ENCODE peak calls at places on chromosome 22, in five cellular contexts. M, G, R, D and E are unnamed samples.

GRCh38 chr22:43988960-43989359 is 33.7 kb downstream of the SAMM50 start:
- DNase-seq in M (no peak), G (no peak), R (no peak), D (no peak), E (no peak)

GRCh38 chr22:19181786-19182471 is 3.4 kb upstream of the SLC25A1 start:
- DNase-seq in M (no peak), G (no peak), R (no peak), D (no peak), E (no peak)

GRCh38 chr22:39135092-39135896 is 17.2 kb downstream of the CBX7 start:
- DNase-seq in M (no peak), G (no peak), R (peak; percentile 50), D (peak; percentile 7), E (peak; percentile 48)

GRCh38 chr22:19789406-19789805 is 28.8 kb downstream of the TBX1 start:
- DNase-seq in M (no peak), G (peak; percentile 63), R (no peak), D (no peak), E (no peak)

GRCh38 chr22:20514658-20515406 is 7.4 kb downstream of the MED15 start:
- DNase-seq in M (no peak), G (peak; percentile 10), R (peak; percentile 92), D (no peak), E (peak; percentile 91)

GRCh38 chr22:41197808-41198585 is 7.1 kb upstream of the L3MBTL2 start:
- DNase-seq in M (peak; percentile 50), G (peak; percentile 82), R (peak; percentile 35), D (no peak), E (no peak)

GRCh38 chr22:49300951-49301397 is 526.7 kb downstream of the BRD1 start:
- DNase-seq in M (peak; percentile 14), G (no peak), R (no peak), D (no peak), E (no peak)

GRCh38 chr22:32801436-32802290 is at the start of gene TIMP3:
- DNase-seq in M (peak; percentile 63), G (peak; percentile 97), R (peak; percentile 92), D (no peak), E (peak; percentile 83)

GRCh38 chr22:39306456-39307361 is 12.7 kb downstream of the RPL3 start:
- DNase-seq in M (peak; percentile 51), G (no peak), R (no peak), D (no peak), E (no peak)

GRCh38 chr22:32712644-32713355 is 88.7 kb upstream of the TIMP3 start:
- DNase-seq in M (no peak), G (no peak), R (peak; percentile 44), D (no peak), E (no peak)

GRCh38 chr22:31321421-31321820 is 24.7 kb downstream of the PATZ1 start:
- DNase-seq in M (no peak), G (no peak), R (no peak), D (no peak), E (no peak)

GRCh38 chr22:41608386-41608785 is 12.5 kb downstream of the DESI1 start:
- DNase-seq in M (no peak), G (peak; percentile 13), R (no peak), D (no peak), E (no peak)

GRCh38 chr22:41052661-41053490 is 39.5 kb upstream of the EP300 start:
- DNase-seq in M (no peak), G (no peak), R (peak; percentile 95), D (no peak), E (peak; percentile 68)

GRCh38 chr22:32122899-32123298 is 36.2 kb downstream of the C22orf42 start:
- DNase-seq in M (no peak), G (no peak), R (no peak), D (no peak), E (no peak)

GRCh38 chr22:19107730-19108074 is 14.5 kb downstream of the DGCR2 start:
- DNase-seq in M (no peak), G (no peak), R (no peak), D (no peak), E (no peak)

GRCh38 chr22:39292561-39293074 is 26.8 kb downstream of the RPL3 start:
- DNase-seq in M (peak; percentile 92), G (peak; percentile 97), R (peak; percentile 91), D (peak; percentile 93), E (peak; percentile 97)

GRCh38 chr22:48100685-48101417 is 1338.4 kb downstream of the TBC1D22A start:
- DNase-seq in M (peak; percentile 10), G (no peak), R (no peak), D (no peak), E (no peak)

GRCh38 chr22:44638966-44639739 is 62.9 kb upstream of the PRR5 start:
- DNase-seq in M (no peak), G (peak; percentile 67), R (peak; percentile 30), D (no peak), E (peak; percentile 15)

GRCh38 chr22:23110190-23110921 is 31.4 kb downstream of the RSPH14 start:
- DNase-seq in M (no peak), G (no peak), R (no peak), D (no peak), E (no peak)

GRCh38 chr22:40241200-40241763 is 63.6 kb downstream of the TNRC6B start:
- DNase-seq in M (no peak), G (no peak), R (no peak), D (no peak), E (no peak)

GRCh38 chr22:24090581-24090980 is 79.5 kb downstream of the CABIN1 start:
- DNase-seq in M (no peak), G (peak; percentile 15), R (no peak), D (no peak), E (peak; percentile 13)

GRCh38 chr22:40236131-40236665 is 58.5 kb downstream of the TNRC6B start:
- DNase-seq in M (no peak), G (no peak), R (no peak), D (no peak), E (no peak)

GRCh38 chr22:41181349-41182241 is 23.5 kb upstream of the L3MBTL2 start:
- DNase-seq in M (no peak), G (peak; percentile 39), R (peak; percentile 82), D (no peak), E (peak; percentile 79)

GRCh38 chr22:39675907-39676306 is 105.4 kb downstream of the CACNA1I start:
- DNase-seq in M (no peak), G (no peak), R (no peak), D (no peak), E (no peak)

GRCh38 chr22:22433770-22434169 is 74.8 kb downstream of the ZNF280B start:
- DNase-seq in M (no peak), G (no peak), R (no peak), D (no peak), E (no peak)

GRCh38 chr22:44307509-44308169 is 5.1 kb downstream of the SHISAL1 start:
- DNase-seq in M (no peak), G (no peak), R (peak; percentile 58), D (no peak), E (no peak)

GRCh38 chr22:42915980-42916765 is 59.1 kb upstream of the ARFGAP3 start:
- DNase-seq in M (peak; percentile 59), G (no peak), R (no peak), D (no peak), E (no peak)
- TF ChIP-seq CTCF in M (no peak), G (no peak), R (no peak), D (no peak), E (no peak)

DNA sequence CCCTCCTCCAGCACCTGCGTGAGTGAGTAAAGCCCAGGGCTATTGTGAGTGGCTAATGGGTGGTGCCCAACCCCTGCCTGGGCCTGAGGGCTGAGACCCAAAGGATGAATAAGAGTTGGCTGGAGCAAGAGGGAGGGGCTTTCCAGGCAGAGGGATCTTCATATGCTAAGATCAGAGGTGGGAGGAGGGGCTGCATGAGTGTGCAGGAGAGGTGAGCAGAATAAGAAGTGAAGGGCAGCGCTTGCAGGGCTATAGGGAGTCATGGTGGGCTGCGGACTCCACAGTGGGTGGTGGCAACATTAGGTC is 3.9 kb downstream of the EMID1 start:
- DNase-seq in M (no peak), G (no peak), R (no peak), D (no peak), E (no peak)
- TF ChIP-seq CTCF in M (no peak), G (no peak), R (no peak), D (no peak), E (no peak)

GRCh38 chr22:36350751-36351594 is 36.8 kb downstream of the MYH9 start:
- DNase-seq in M (no peak), G (peak; percentile 81), R (no peak), D (no peak), E (peak; percentile 62)
- TF ChIP-seq CTCF in M (no peak), G (no peak), R (peak; percentile 4), D (peak; percentile 34), E (peak; percentile 44)

GRCh38 chr22:46483353-46483752 is 54.1 kb downstream of the CELSR1 start:
- DNase-seq in M (no peak), G (no peak), R (no peak), D (no peak), E (no peak)
- TF ChIP-seq CTCF in M (no peak), G (no peak), R (no peak), D (no peak), E (no peak)

GRCh38 chr22:47088480-47089145 is 326.2 kb downstream of the TBC1D22A start:
- DNase-seq in M (no peak), G (no peak), R (no peak), D (no peak), E (no peak)
- TF ChIP-seq CTCF in M (no peak), G (no peak), R (no peak), D (no peak), E (no peak)

DNA sequence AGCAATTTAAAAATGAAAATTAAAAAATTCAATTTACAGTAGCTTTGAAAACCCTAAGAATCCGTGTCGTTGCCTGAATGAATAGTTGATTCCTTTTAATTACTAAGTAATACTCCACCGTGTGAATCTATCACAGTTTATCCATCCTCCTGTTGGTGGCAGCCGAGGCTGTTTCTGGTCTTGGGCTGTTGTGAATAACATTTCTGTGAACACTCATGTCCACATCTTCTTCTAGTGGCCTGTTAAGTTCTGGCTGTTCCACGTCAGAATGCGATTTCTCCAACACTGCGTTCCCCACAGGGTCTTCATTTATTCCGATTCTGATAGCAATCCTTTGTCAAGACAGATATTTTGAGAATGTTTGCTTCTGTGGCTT is 223.0 kb downstream of the TBC1D22A start:
- DNase-seq in M (no peak), G (no peak), R (no peak), D (no peak), E (no peak)
- TF ChIP-seq CTCF in M (no peak), G (no peak), R (peak; percentile 21), D (peak; percentile 38), E (peak; percentile 32)

GRCh38 chr22:25169278-25170031 is 30.2 kb upstream of the CRYBB3 start:
- DNase-seq in M (no peak), G (no peak), R (no peak), D (peak; percentile 33), E (no peak)

GRCh38 chr22:25174888-25175411 is 24.7 kb upstream of the CRYBB3 start:
- DNase-seq in M (no peak), G (no peak), R (no peak), D (no peak), E (no peak)

GRCh38 chr22:25170426-25170980 is 29.2 kb upstream of the CRYBB3 start:
- DNase-seq in M (no peak), G (no peak), R (no peak), D (no peak), E (no peak)

GRCh38 chr22:25174156-25174887 is 25.3 kb upstream of the CRYBB3 start:
- DNase-seq in M (no peak), G (no peak), R (no peak), D (no peak), E (no peak)

DNA sequence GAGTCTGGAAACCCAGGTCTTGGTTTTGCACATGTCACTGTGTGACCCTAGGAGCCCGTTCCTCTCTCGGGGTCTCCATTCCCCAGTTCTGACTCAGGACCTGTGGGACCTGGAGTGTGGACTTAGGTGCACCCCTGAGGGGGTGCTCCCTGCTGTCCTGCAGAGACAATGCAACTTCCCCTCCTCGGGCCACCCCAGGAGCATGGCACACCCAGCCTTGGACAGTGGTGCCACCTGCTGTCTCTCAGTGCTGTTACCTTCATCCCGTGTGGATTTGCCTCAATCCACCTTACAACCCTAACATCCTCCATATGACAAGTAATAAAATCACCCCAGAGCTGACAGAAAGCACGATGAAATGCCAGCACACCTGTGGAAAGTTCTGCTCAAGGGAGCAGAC is 27.5 kb upstream of the CRYBB3 start:
- DNase-seq in M (peak; percentile 50), G (no peak), R (no peak), D (peak; percentile 8), E (peak; percentile 8)
- TF ChIP-seq CTCF in M (peak; percentile 56), G (peak; percentile 41), R (no peak), D (peak; percentile 59), E (peak; percentile 41)